ENCODE peak calls at places on chromosomes 6 and 20, in seven cellular contexts. Z, M, B, U, T, L and J are unnamed samples.

GRCh38 chr6:40630046-40630445 is 42.9 kb upstream of the LRFN2 start:
- DNase-seq in Z (no peak), M (peak; percentile 65), B (no peak), U (no peak), T (no peak), L (no peak), J (no peak)

GRCh38 chr6:3349388-3350251 is 90.9 kb downstream of the PSMG4 start:
- DNase-seq in Z (no peak), M (no peak), B (no peak), U (no peak), T (no peak), L (no peak), J (no peak)

GRCh38 chr20:58342104-58342945 is 32.8 kb downstream of the RAB22A start:
- DNase-seq in Z (no peak), M (no peak), B (no peak), U (no peak), T (no peak), L (no peak), J (no peak)

GRCh38 chr6:146041282-146041681 is 12.4 kb downstream of the GRM1 start:
- DNase-seq in Z (no peak), M (peak; percentile 66), B (no peak), U (no peak), T (no peak), L (no peak), J (no peak)

GRCh38 chr20:13231031-13231752 is 10.1 kb downstream of the ISM1 start:
- DNase-seq in Z (no peak), M (no peak), B (no peak), U (no peak), T (no peak), L (no peak), J (no peak)

GRCh38 chr6:107066697-107067659 is 39.0 kb downstream of the MTRES1 start:
- DNase-seq in Z (no peak), M (no peak), B (no peak), U (no peak), T (no peak), L (no peak), J (no peak)

GRCh38 chr6:52839124-52840055 is 1.2 kb downstream of the GSTA5 start:
- DNase-seq in Z (peak; percentile 42), M (peak; percentile 56), B (no peak), U (no peak), T (peak; percentile 15), L (no peak), J (no peak)

GRCh38 chr6:119330520-119330919 is 19.0 kb downstream of the MAN1A1 start:
- DNase-seq in Z (no peak), M (no peak), B (no peak), U (no peak), T (no peak), L (no peak), J (no peak)

GRCh38 chr20:35598899-35599775 is 16.5 kb upstream of the SPAG4 start:
- DNase-seq in Z (no peak), M (no peak), B (no peak), U (no peak), T (no peak), L (peak; percentile 44), J (no peak)

GRCh38 chr6:140355476-140355875 is 981.0 kb upstream of the CITED2 start:
- DNase-seq in Z (no peak), M (no peak), B (no peak), U (no peak), T (no peak), L (no peak), J (no peak)

GRCh38 chr6:111750753-111751684 is 122.2 kb downstream of the FYN start:
- DNase-seq in Z (no peak), M (no peak), B (no peak), U (no peak), T (no peak), L (no peak), J (no peak)

GRCh38 chr20:5845686-5846651 is 95.8 kb downstream of the SHLD1 start:
- DNase-seq in Z (no peak), M (no peak), B (no peak), U (no peak), T (no peak), L (no peak), J (no peak)

GRCh38 chr6:31689249-31690110 is 8.6 kb upstream of the LY6G5C start:
- DNase-seq in Z (no peak), M (no peak), B (no peak), U (no peak), T (no peak), L (no peak), J (no peak)

GRCh38 chr6:142854589-142855488 is 90.1 kb downstream of the HIVEP2 start:
- DNase-seq in Z (no peak), M (no peak), B (no peak), U (no peak), T (no peak), L (no peak), J (no peak)

DNA sequence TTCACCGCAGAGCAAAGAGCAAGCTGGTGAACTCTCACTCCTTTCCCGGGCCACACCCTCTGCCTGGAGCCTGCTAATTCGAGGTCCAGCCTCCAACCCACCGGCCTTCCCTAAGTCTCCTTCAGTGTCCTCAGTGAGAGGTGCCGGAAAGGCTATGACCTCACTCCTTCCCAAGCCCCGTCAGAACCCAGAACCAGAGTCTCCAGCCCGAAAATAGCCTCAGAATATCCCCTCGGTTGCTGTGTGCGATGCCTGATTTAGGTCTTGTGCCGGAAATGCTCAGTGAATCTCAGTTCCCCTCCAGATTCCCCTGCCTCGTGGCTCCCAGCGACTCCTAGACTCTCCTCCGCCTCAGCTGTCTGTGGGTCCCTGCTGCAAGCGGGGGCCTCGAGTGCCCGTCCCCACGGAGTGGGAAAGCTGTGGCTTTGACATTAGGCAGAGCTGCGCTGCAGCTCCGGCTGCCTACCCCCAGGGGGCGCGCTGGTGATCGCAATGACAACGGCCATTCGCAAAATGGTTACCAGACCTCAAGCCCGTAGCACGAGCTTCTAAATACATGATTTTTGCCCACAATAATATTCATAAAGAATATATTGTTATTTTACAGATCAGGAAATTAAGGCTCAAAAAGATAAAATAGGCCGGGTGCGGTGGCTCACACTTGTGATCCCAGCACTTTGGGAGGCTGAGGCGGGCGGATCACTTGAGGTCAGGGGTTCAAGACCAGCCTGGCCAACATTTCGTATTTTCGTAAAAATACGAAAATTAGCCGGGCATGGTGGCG is 4.2 kb upstream of the BNIP5 start:
- DNase-seq in Z (peak; percentile 86), M (peak; percentile 78), B (peak; percentile 70), U (peak; percentile 91), T (no peak), L (peak; percentile 95), J (peak; percentile 39)
- H3K27ac ChIP-seq in Z (no peak overlapping the region), M (no peak overlapping the region), B (peak overlapping the region; percentile 71), U (no peak overlapping the region), T (no peak overlapping the region), L (no peak overlapping the region), J (no peak overlapping the region)

GRCh38 chr6:105993769-105994521 is 92.2 kb upstream of the PRDM1 start:
- DNase-seq in Z (peak; percentile 65), M (peak; percentile 42), B (peak; percentile 13), U (peak; percentile 79), T (no peak), L (no peak), J (no peak)

GRCh38 chr6:105992315-105992961 is 93.7 kb upstream of the PRDM1 start:
- DNase-seq in Z (peak; percentile 89), M (peak; percentile 85), B (peak; percentile 74), U (peak; percentile 92), T (no peak), L (peak; percentile 91), J (no peak)

GRCh38 chr6:105995403-105995699 is 90.8 kb upstream of the PRDM1 start:
- DNase-seq in Z (no peak), M (no peak), B (no peak), U (no peak), T (no peak), L (no peak), J (no peak)

GRCh38 chr6:105993341-105993740 is 92.8 kb upstream of the PRDM1 start:
- DNase-seq in Z (no peak), M (peak; percentile 40), B (no peak), U (no peak), T (no peak), L (no peak), J (no peak)

GRCh38 chr6:105994522-105995402 is 91.4 kb upstream of the PRDM1 start:
- DNase-seq in Z (peak; percentile 74), M (peak; percentile 46), B (peak; percentile 34), U (peak; percentile 80), T (no peak), L (peak; percentile 87), J (no peak)
- H3K27ac ChIP-seq in Z (peak overlapping the region; percentile 90), M (no peak overlapping the region), B (peak overlapping the region; percentile 93), U (peak overlapping the region; percentile 84), T (peak overlapping the region; percentile 85), L (no peak overlapping the region), J (peak overlapping the region; percentile 58)

GRCh38 chr6:1853761-1854160 is 244.0 kb downstream of the FOXC1 start:
- DNase-seq in Z (no peak), M (no peak), B (no peak), U (no peak), T (no peak), L (no peak), J (no peak)

GRCh38 chr6:1848752-1849151 is 239.0 kb downstream of the FOXC1 start:
- DNase-seq in Z (no peak), M (no peak), B (no peak), U (no peak), T (no peak), L (no peak), J (no peak)

GRCh38 chr6:1849686-1850580 is 240.2 kb downstream of the FOXC1 start:
- DNase-seq in Z (no peak), M (no peak), B (no peak), U (no peak), T (no peak), L (no peak), J (no peak)

GRCh38 chr6:1851681-1852456 is 242.2 kb downstream of the FOXC1 start:
- DNase-seq in Z (no peak), M (no peak), B (no peak), U (no peak), T (no peak), L (no peak), J (no peak)

DNA sequence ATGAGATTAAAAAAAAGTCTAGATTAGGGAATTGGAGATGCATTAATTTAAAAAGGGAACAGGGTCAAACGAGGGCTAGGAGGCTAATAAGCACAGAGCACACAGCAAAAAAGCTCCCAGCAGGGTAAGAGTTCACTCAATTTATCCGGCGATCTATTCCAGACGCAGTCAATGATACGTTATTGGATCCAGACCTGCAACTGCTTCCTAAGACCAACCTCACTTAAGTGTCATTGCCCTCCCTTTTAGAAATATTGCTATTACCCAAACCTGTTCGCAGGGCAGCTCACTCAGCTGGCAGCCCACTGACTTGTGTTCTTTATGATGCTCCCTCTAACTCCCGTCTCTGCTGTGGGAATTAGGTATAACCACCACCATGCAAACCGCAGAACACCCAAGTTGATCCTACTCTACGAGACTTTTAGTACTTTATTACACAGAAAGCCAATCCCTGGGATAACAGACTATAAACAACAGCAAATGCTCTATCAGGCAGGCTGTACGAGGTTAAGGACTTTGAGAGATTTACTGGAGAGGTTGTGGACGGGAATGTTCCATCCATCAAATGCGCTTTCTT is 241.0 kb downstream of the FOXC1 start:
- DNase-seq in Z (no peak), M (no peak), B (no peak), U (no peak), T (no peak), L (no peak), J (no peak)
- H3K27ac ChIP-seq in Z (no peak overlapping the region), M (no peak overlapping the region), B (no peak overlapping the region), U (no peak overlapping the region), T (no peak overlapping the region), L (no peak overlapping the region), J (no peak overlapping the region)

DNA sequence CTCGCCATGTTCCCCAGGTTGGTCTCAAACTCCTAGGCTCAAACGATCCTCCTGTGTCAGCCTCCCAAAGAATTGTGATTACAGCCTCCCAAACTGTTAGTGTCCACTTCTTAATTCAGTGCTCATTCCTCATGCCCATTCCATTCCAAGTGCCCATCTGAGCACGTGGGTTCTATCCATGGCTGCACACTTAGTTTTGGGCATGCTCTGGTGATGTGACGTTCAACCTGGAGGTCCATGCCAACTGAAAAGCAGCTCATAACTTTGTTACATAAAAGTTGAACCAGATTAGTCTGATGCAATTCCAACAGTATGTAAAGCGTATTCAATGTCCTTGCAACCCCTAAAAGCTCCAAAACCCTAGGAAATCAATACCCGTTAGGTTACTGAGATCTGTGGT is 11.5 kb downstream of the SNX9 start:
- DNase-seq in Z (no peak), M (no peak), B (no peak), U (no peak), T (no peak), L (no peak), J (no peak)
- H3K27ac ChIP-seq in Z (no peak overlapping the region), M (no peak overlapping the region), B (no peak overlapping the region), U (no peak overlapping the region), T (no peak overlapping the region), L (no peak overlapping the region), J (no peak overlapping the region)